ENCODE peak calls at places on chromosome 18, in ten cellular contexts. Q is colonic mucosa, K is right atrium auricular region, E is HS-5, F is heart right ventricle, S is NCI-H1436, B is body of pancreas, C is putamen, N is astrocyte of the spinal cord, H is AG08396. M is an unnamed sample.

GRCh38 chr18:2843161-2843560 is 3.6 kb upstream of the EMILIN2 start:
- DNase-seq in Q (peak), K (no peak), E (no peak), F (no peak), S (no peak), B (no peak), C (no peak), N (no peak), H (no peak), M (no peak)

GRCh38 chr18:59835656-59836379 is 64.0 kb upstream of the PMAIP1 start:
- DNase-seq in Q (no peak), K (no peak), E (no peak), F (no peak), S (no peak), B (no peak), C (no peak), N (no peak), H (no peak), M (no peak)

GRCh38 chr18:58222439-58223125 is 178.6 kb downstream of the NEDD4L start:
- DNase-seq in Q (no peak), K (no peak), E (no peak), F (no peak), S (no peak), B (no peak), C (no peak), N (peak), H (no peak), M (no peak)

GRCh38 chr18:3219621-3220335 is at the start of gene MYOM1:
- DNase-seq in Q (no peak), K (no peak), E (no peak), F (no peak), S (no peak), B (no peak), C (no peak), N (no peak), H (no peak), M (no peak)

GRCh38 chr18:14947482-14948162 is 199.7 kb downstream of the ANKRD30B start:
- DNase-seq in Q (no peak), K (no peak), E (no peak), F (no peak), S (no peak), B (no peak), C (no peak), N (no peak), H (no peak), M (no peak)

GRCh38 chr18:48736316-48736715 is 197.5 kb downstream of the CTIF start:
- DNase-seq in Q (no peak), K (no peak), E (no peak), F (no peak), S (no peak), B (no peak), C (no peak), N (peak), H (no peak), M (no peak)

GRCh38 chr18:57921708-57922107 is 118.6 kb upstream of the ATP8B1 start:
- DNase-seq in Q (no peak), K (no peak), E (no peak), F (no peak), S (no peak), B (no peak), C (no peak), N (peak), H (no peak), M (no peak)

GRCh38 chr18:25077933-25078707 is 273.8 kb downstream of the ZNF521 start:
- DNase-seq in Q (no peak), K (no peak), E (no peak), F (no peak), S (no peak), B (no peak), C (no peak), N (no peak), H (no peak), M (no peak)

GRCh38 chr18:67794512-67794911 is 278.0 kb upstream of the DSEL start:
- DNase-seq in Q (no peak), K (no peak), E (no peak), F (no peak), S (no peak), B (no peak), C (no peak), N (peak), H (no peak), M (no peak)

GRCh38 chr18:73462092-73462491 is 594.3 kb upstream of the NETO1 start:
- DNase-seq in Q (no peak), K (no peak), E (no peak), F (no peak), S (no peak), B (peak), C (no peak), N (peak), H (peak), M (no peak)

GRCh38 chr18:10086458-10086857 is 172.6 kb downstream of the VAPA start:
- DNase-seq in Q (no peak), K (no peak), E (no peak), F (no peak), S (no peak), B (peak), C (no peak), N (no peak), H (no peak), M (no peak)

GRCh38 chr18:79123948-79124347 is 54.8 kb downstream of the ATP9B start:
- DNase-seq in Q (no peak), K (no peak), E (no peak), F (no peak), S (no peak), B (no peak), C (peak), N (no peak), H (peak), M (no peak)

GRCh38 chr18:56445422-56445821 is 193.0 kb downstream of the TXNL1 start:
- DNase-seq in Q (no peak), K (no peak), E (no peak), F (no peak), S (no peak), B (no peak), C (no peak), N (no peak), H (no peak), M (no peak)

M was measured in CD4-positive, alpha-beta memory T cell.